ENCODE peak calls at places on chromosome 2, in seven cellular contexts. One of them, this sample, is unnamed.

GRCh38 chr2:73112913-73113633 is at the start of gene RAB11FIP5:
- DNase-seq in epithelial cell of proximal tubule: no peak
- DNase-seq in nephron progenitor cell: peak; percentile 89
- DNase-seq in foreskin fibroblast: peak; percentile 93
- DNase-seq in lung: peak; percentile 68
- DNase-seq in tibial nerve: peak; percentile 48
- DNase-seq in HFFc6: peak; percentile 87
- DNase-seq in this sample: peak; percentile 74

GRCh38 chr2:190336420-190336819 is 7.0 kb upstream of the INPP1 start:
- DNase-seq in epithelial cell of proximal tubule: no peak
- DNase-seq in nephron progenitor cell: no peak
- DNase-seq in foreskin fibroblast: no peak
- DNase-seq in lung: no peak
- DNase-seq in tibial nerve: no peak
- DNase-seq in HFFc6: no peak
- DNase-seq in this sample: no peak

GRCh38 chr2:127733113-127733815 is 32.0 kb downstream of the SFT2D3 start:
- DNase-seq in epithelial cell of proximal tubule: no peak
- DNase-seq in nephron progenitor cell: no peak
- DNase-seq in foreskin fibroblast: no peak
- DNase-seq in lung: no peak
- DNase-seq in tibial nerve: no peak
- DNase-seq in HFFc6: no peak
- DNase-seq in this sample: no peak

GRCh38 chr2:171217330-171217729 is 56.6 kb upstream of the TLK1 start:
- DNase-seq in epithelial cell of proximal tubule: no peak
- DNase-seq in nephron progenitor cell: no peak
- DNase-seq in foreskin fibroblast: no peak
- DNase-seq in lung: no peak
- DNase-seq in tibial nerve: no peak
- DNase-seq in HFFc6: no peak
- DNase-seq in this sample: no peak

GRCh38 chr2:53629527-53629926 is 138.1 kb upstream of the CHAC2 start:
- DNase-seq in epithelial cell of proximal tubule: no peak
- DNase-seq in nephron progenitor cell: no peak
- DNase-seq in foreskin fibroblast: no peak
- DNase-seq in lung: no peak
- DNase-seq in tibial nerve: no peak
- DNase-seq in HFFc6: peak; percentile 3
- DNase-seq in this sample: no peak

GRCh38 chr2:190882327-190882766 is 1.7 kb downstream of the GLS start:
- DNase-seq in epithelial cell of proximal tubule: no peak
- DNase-seq in nephron progenitor cell: no peak
- DNase-seq in foreskin fibroblast: no peak
- DNase-seq in lung: no peak
- DNase-seq in tibial nerve: no peak
- DNase-seq in HFFc6: no peak
- DNase-seq in this sample: no peak

GRCh38 chr2:175742367-175742766 is 259.7 kb downstream of the LNPK start:
- DNase-seq in epithelial cell of proximal tubule: no peak
- DNase-seq in nephron progenitor cell: no peak
- DNase-seq in foreskin fibroblast: peak; percentile 74
- DNase-seq in lung: no peak
- DNase-seq in tibial nerve: no peak
- DNase-seq in HFFc6: peak; percentile 63
- DNase-seq in this sample: no peak

GRCh38 chr2:60148717-60149116 is 404.7 kb downstream of the BCL11A start:
- DNase-seq in epithelial cell of proximal tubule: no peak
- DNase-seq in nephron progenitor cell: no peak
- DNase-seq in foreskin fibroblast: no peak
- DNase-seq in lung: no peak
- DNase-seq in tibial nerve: no peak
- DNase-seq in HFFc6: no peak
- DNase-seq in this sample: no peak

GRCh38 chr2:31675485-31675901 is 94.8 kb upstream of the SRD5A2 start:
- DNase-seq in epithelial cell of proximal tubule: no peak
- DNase-seq in nephron progenitor cell: peak; percentile 52
- DNase-seq in foreskin fibroblast: no peak
- DNase-seq in lung: no peak
- DNase-seq in tibial nerve: no peak
- DNase-seq in HFFc6: no peak
- DNase-seq in this sample: peak; percentile 54

GRCh38 chr2:135667045-135667444 is 74.6 kb upstream of the UBXN4 start:
- DNase-seq in epithelial cell of proximal tubule: no peak
- DNase-seq in nephron progenitor cell: no peak
- DNase-seq in foreskin fibroblast: no peak
- DNase-seq in lung: no peak
- DNase-seq in tibial nerve: no peak
- DNase-seq in HFFc6: no peak
- DNase-seq in this sample: no peak

GRCh38 chr2:46042207-46042637 is 255.0 kb upstream of the EPAS1 start:
- DNase-seq in epithelial cell of proximal tubule: no peak
- DNase-seq in nephron progenitor cell: no peak
- DNase-seq in foreskin fibroblast: no peak
- DNase-seq in lung: no peak
- DNase-seq in tibial nerve: no peak
- DNase-seq in HFFc6: no peak
- DNase-seq in this sample: no peak

DNA sequence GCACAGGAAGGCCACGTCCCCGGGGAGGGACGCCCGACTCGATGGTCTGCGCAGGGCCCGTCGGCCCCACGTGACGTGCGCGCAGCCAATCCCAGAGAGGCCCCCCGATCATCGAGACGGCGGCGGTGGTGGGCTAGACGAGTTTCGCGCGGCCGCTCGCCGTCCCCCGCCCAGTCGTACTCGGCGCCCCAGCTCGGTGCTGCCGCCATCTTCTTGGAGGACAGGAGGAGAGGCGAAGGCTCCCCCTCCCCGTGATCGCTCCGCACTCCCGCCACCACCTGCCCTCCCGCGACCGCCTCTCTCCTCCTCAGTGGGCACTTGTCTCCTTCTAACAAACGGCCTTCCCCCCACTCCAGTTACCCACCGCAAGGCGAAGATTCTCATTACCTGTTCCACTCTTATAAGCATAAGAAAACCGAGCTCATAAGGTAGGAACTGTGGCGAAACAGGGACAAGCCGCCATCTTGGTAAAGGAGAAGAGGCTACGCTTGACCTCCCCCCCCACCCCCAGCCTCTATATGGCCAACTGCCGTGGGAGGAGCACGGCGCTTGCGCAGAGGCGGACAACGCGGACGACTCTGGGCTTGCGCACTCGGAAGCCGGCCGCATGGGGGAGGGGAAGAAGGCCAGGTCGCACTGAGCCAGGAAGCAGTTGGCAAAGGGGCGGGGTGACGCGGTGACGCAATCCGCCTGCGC is at the start of gene HDLBP:
- DNase-seq in epithelial cell of proximal tubule: peak; percentile 67
- DNase-seq in nephron progenitor cell: peak; percentile 100
- DNase-seq in foreskin fibroblast: peak; percentile 100
- DNase-seq in lung: peak; percentile 100
- DNase-seq in tibial nerve: peak; percentile 99
- DNase-seq in HFFc6: peak; percentile 98
- DNase-seq in this sample: peak; percentile 100
- TF ChIP-seq CTCF in epithelial cell of proximal tubule: no peak
- TF ChIP-seq CTCF in nephron progenitor cell: no peak
- TF ChIP-seq CTCF in foreskin fibroblast: no peak
- TF ChIP-seq CTCF in lung: peak; percentile 18
- TF ChIP-seq CTCF in tibial nerve: peak; percentile 62
- TF ChIP-seq CTCF in HFFc6: peak; percentile 56
- TF ChIP-seq CTCF in this sample: no peak

GRCh38 chr2:205347899-205348298 is 334.4 kb upstream of the NRP2 start:
- DNase-seq in epithelial cell of proximal tubule: no peak
- DNase-seq in nephron progenitor cell: no peak
- DNase-seq in foreskin fibroblast: no peak
- DNase-seq in lung: no peak
- DNase-seq in tibial nerve: no peak
- DNase-seq in HFFc6: no peak
- DNase-seq in this sample: no peak
- TF ChIP-seq CTCF in epithelial cell of proximal tubule: no peak
- TF ChIP-seq CTCF in nephron progenitor cell: no peak
- TF ChIP-seq CTCF in foreskin fibroblast: no peak
- TF ChIP-seq CTCF in lung: no peak
- TF ChIP-seq CTCF in tibial nerve: no peak
- TF ChIP-seq CTCF in HFFc6: no peak
- TF ChIP-seq CTCF in this sample: no peak

GRCh38 chr2:168948621-168949212 is 47.6 kb downstream of the G6PC2 start:
- DNase-seq in epithelial cell of proximal tubule: no peak
- DNase-seq in nephron progenitor cell: peak; percentile 6
- DNase-seq in foreskin fibroblast: peak; percentile 11
- DNase-seq in lung: no peak
- DNase-seq in tibial nerve: no peak
- DNase-seq in HFFc6: no peak
- DNase-seq in this sample: peak; percentile 5
- TF ChIP-seq CTCF in epithelial cell of proximal tubule: peak; percentile 73
- TF ChIP-seq CTCF in nephron progenitor cell: peak; percentile 52
- TF ChIP-seq CTCF in foreskin fibroblast: peak; percentile 53
- TF ChIP-seq CTCF in lung: no peak
- TF ChIP-seq CTCF in tibial nerve: no peak
- TF ChIP-seq CTCF in HFFc6: peak; percentile 82
- TF ChIP-seq CTCF in this sample: peak; percentile 90

DNA sequence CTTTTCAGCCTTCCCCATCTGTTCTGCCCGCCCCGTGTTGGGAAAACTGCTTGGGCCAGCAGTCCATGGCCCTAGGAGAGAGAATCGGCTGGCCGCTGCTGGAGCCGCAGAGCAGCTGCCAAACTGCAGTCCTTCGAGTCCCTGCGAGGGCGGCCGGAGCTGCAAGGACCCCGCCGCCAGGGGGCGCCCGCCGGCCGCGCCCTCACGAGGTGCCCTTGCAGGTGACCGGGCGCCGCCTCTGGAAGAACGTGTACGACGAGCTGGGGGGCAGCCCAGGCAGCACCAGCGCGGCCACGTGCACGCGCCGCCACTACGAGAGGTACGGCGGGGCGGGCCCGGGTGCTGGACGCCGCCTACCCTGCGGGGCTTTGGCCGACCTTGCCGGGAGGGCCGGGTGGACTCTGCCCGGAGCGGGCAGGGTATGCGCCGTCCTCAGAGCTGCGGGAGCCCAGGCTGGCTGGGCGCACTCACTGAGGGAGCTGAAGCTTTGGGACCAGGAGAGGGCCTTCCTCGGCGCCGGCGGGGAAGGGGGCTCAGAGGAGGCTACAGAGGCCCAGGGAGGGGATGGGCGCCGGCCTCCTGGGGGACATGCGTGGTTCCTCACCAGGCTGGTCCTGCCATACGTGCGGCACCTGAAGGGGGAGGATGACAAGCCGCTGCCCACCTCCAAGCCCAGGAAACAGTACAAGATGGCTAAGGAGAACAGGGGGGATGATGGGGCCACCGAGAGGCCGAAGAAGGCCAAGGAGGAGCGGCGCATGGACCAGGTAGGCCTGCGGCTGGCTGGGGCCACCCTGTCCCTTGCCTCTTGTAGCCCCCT is 13.6 kb downstream of the ARID5A start:
- DNase-seq in epithelial cell of proximal tubule: no peak
- DNase-seq in nephron progenitor cell: no peak
- DNase-seq in foreskin fibroblast: no peak
- DNase-seq in lung: no peak
- DNase-seq in tibial nerve: no peak
- DNase-seq in HFFc6: no peak
- DNase-seq in this sample: peak; percentile 61
- TF ChIP-seq CTCF in epithelial cell of proximal tubule: peak; percentile 51
- TF ChIP-seq CTCF in nephron progenitor cell: peak; percentile 26
- TF ChIP-seq CTCF in foreskin fibroblast: peak; percentile 18
- TF ChIP-seq CTCF in lung: no peak
- TF ChIP-seq CTCF in tibial nerve: peak; percentile 44
- TF ChIP-seq CTCF in HFFc6: peak; percentile 81
- TF ChIP-seq CTCF in this sample: peak; percentile 83

DNA sequence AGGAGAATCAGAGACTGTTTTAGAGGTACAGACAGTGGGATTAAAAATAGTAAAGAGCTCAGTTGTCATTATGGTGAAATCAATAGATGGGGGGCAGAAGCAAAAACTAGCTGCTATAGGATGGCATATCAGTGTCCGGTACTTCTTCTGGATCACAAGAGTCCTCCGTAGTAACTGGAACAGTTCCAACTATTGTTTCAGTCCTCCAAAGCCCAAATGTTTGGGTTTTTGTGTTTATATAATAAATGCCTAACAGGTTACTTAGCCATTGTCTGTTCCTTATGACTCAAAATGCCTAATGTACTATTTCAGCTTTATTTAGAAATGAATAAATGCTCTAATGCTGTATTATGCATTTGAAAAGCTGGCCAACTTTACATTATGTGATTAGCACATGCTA is 401.2 kb downstream of the PTH2R start:
- DNase-seq in epithelial cell of proximal tubule: no peak
- DNase-seq in nephron progenitor cell: no peak
- DNase-seq in foreskin fibroblast: no peak
- DNase-seq in lung: no peak
- DNase-seq in tibial nerve: no peak
- DNase-seq in HFFc6: no peak
- DNase-seq in this sample: no peak
- TF ChIP-seq CTCF in epithelial cell of proximal tubule: no peak
- TF ChIP-seq CTCF in nephron progenitor cell: no peak
- TF ChIP-seq CTCF in foreskin fibroblast: no peak
- TF ChIP-seq CTCF in lung: no peak
- TF ChIP-seq CTCF in tibial nerve: no peak
- TF ChIP-seq CTCF in HFFc6: no peak
- TF ChIP-seq CTCF in this sample: no peak

DNA sequence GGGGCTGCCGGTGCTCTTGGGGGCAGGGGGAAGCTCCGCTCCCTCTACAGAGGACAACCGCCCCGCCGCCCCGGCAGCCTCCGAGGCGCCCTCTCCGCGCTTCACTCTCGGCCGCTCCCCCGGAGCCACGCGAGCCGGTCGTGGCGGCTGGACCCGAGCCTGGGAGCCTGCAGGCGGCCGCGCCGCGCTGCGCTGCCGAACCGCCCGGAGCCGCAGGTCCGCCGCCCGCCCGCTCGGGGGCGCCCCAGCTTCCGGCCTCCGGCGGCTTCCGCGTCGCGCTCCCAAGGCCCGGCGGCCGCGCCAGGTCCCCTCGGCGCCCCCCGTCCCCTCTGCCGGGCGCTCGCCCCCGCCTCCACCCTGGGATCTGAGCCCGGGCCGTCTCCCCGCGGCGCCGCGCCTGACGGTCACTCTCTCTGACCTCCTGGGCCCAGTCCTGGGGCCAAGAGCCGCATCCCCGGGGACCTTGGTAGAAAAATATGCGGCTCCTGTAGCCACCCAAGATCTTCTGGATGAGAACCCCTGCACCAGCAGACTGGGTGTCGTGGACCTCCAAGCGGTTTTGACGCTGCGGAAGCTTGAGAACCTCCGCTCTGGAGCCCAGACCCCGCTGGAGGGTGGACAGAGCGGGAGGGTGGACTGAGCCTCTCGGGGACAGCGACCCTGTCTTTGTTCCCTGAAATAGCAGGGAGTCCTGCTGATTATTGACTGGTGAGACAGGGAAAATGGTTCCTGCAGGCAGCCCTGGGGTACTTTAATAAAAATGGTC is 44.3 kb downstream of the SERTAD2 start:
- DNase-seq in epithelial cell of proximal tubule: no peak
- DNase-seq in nephron progenitor cell: peak; percentile 74
- DNase-seq in foreskin fibroblast: peak; percentile 65
- DNase-seq in lung: peak; percentile 50
- DNase-seq in tibial nerve: no peak
- DNase-seq in HFFc6: no peak
- DNase-seq in this sample: peak; percentile 82
- TF ChIP-seq CTCF in epithelial cell of proximal tubule: no peak
- TF ChIP-seq CTCF in nephron progenitor cell: no peak
- TF ChIP-seq CTCF in foreskin fibroblast: no peak
- TF ChIP-seq CTCF in lung: peak; percentile 14
- TF ChIP-seq CTCF in tibial nerve: peak; percentile 84
- TF ChIP-seq CTCF in HFFc6: peak; percentile 41
- TF ChIP-seq CTCF in this sample: peak; percentile 17

This sample was measured in endothelial cell.